ENCODE peak calls at places on chromosomes 11 and 22, in seven cellular contexts. K, Q, D, M, S, V and W are unnamed samples.

GRCh38 chr11:75346912-75347647 is 4.4 kb downstream of the ARRB1 start:
- DNase-seq in S (no peak), K (no peak), D (no peak), Q (no peak), M (no peak), V (no peak), W (no peak)

GRCh38 chr11:113001709-113002108 is 40.5 kb downstream of the NCAM1 start:
- DNase-seq in S (no peak), D (no peak), M (no peak), Q (no peak), V (no peak), K (no peak), W (no peak)

GRCh38 chr11:112830255-112830654 is 131.0 kb upstream of the NCAM1 start:
- DNase-seq in S (no peak), D (no peak), V (no peak), M (no peak), K (no peak), Q (no peak), W (no peak)

GRCh38 chr11:73367482-73368024 is 8.6 kb upstream of the RELT start:
- DNase-seq in S (no peak), M (no peak), K (no peak), Q (no peak), D (no peak), V (no peak), W (no peak)

GRCh38 chr11:102553835-102554282 is 23.3 kb upstream of the MMP7 start:
- DNase-seq in Q (no peak), S (no peak), K (no peak), V (no peak), D (no peak), M (no peak), W (no peak)

GRCh38 chr22:47335460-47335859 is 573.0 kb downstream of the TBC1D22A start:
- DNase-seq in Q (no peak), V (no peak), S (no peak), D (no peak), M (no peak), K (no peak), W (no peak)

GRCh38 chr11:65663634-65664200 is 1.0 kb upstream of the RELA start:
- DNase-seq in V (peak), S (peak), M (no peak), D (no peak), Q (peak), K (no peak), W (no peak)

GRCh38 chr11:107621090-107621489 is 30.1 kb downstream of the ELMOD1 start:
- DNase-seq in K (no peak), D (no peak), Q (no peak), V (no peak), M (no peak), S (no peak), W (no peak)

GRCh38 chr22:35116269-35116668 is 50.3 kb downstream of the ISX start:
- DNase-seq in K (no peak), S (no peak), M (no peak), Q (no peak), D (no peak), V (no peak), W (no peak)

GRCh38 chr11:42536961-42537360 is 774.8 kb upstream of the API5 start:
- DNase-seq in K (no peak), V (no peak), M (no peak), Q (no peak), D (no peak), S (no peak), W (no peak)

GRCh38 chr22:30806391-30806861 is 111.8 kb downstream of the OSBP2 start:
- DNase-seq in M (no peak), D (no peak), K (no peak), Q (no peak), S (no peak), V (peak), W (no peak)

GRCh38 chr11:78138694-78139421 is 568 bp downstream of the ALG8 start:
- DNase-seq in S (peak), D (no peak), Q (peak), M (peak), V (peak), K (peak), W (no peak)

GRCh38 chr11:12287009-12287373 is 90.4 kb upstream of the PARVA start:
- DNase-seq in D (no peak), M (no peak), V (no peak), K (no peak), S (no peak), Q (no peak), W (peak)

GRCh38 chr11:125376117-125376516 is 119.9 kb downstream of the FEZ1 start:
- DNase-seq in M (no peak), K (no peak), S (no peak), Q (no peak), V (peak), D (no peak), W (no peak)

GRCh38 chr22:20635227-20635591 is 127.8 kb downstream of the MED15 start:
- DNase-seq in Q (no peak), M (no peak), V (no peak), K (no peak), D (no peak), S (no peak), W (no peak)

GRCh38 chr11:72568861-72569260 is 105.4 kb downstream of the PDE2A start:
- DNase-seq in V (no peak), D (no peak), M (no peak), S (no peak), K (no peak), Q (no peak), W (no peak)

GRCh38 chr11:80841716-80842115 is 1400.9 kb upstream of the TENM4 start:
- DNase-seq in Q (no peak), D (no peak), S (no peak), V (no peak), M (no peak), K (no peak), W (no peak)

GRCh38 chr11:57391546-57391945 is 1.1 kb upstream of the PRG2 start:
- DNase-seq in K (no peak), M (no peak), S (no peak), Q (no peak), V (no peak), D (no peak), W (no peak)

GRCh38 chr11:12461516-12461915 is 84.1 kb downstream of the PARVA start:
- DNase-seq in M (no peak), K (no peak), D (no peak), S (no peak), Q (no peak), V (no peak), W (no peak)

GRCh38 chr22:22201925-22202343 is 42.7 kb upstream of the VPREB1 start:
- DNase-seq in D (no peak), S (no peak), K (no peak), Q (no peak), M (no peak), V (no peak), W (no peak)